ENCODE peak calls at places on chromosomes 7 and 10, in six cellular contexts. One of them, this sample, is unnamed.

GRCh38 chr10:16586358-16587138 is 64.9 kb upstream of the C1QL3 start:
- DNase-seq in endothelial cell: no peak
- DNase-seq in AG04450: no peak
- DNase-seq in lower lobe of right lung: no peak
- DNase-seq in GM12864: peak
- DNase-seq in fibroblast of pulmonary artery: no peak
- DNase-seq in this sample: peak

GRCh38 chr10:78473016-78473415 is 439.4 kb downstream of the RPS24 start:
- DNase-seq in AG04450: no peak
- DNase-seq in fibroblast of pulmonary artery: no peak
- DNase-seq in endothelial cell: no peak
- DNase-seq in lower lobe of right lung: no peak
- DNase-seq in GM12864: no peak
- DNase-seq in this sample: no peak

GRCh38 chr7:12686234-12686893 is 1.1 kb upstream of the ARL4A start:
- DNase-seq in lower lobe of right lung: peak
- DNase-seq in endothelial cell: peak
- DNase-seq in GM12864: peak
- DNase-seq in AG04450: peak
- DNase-seq in fibroblast of pulmonary artery: peak
- DNase-seq in this sample: peak

GRCh38 chr7:117401293-117402002 is 25.8 kb downstream of the ASZ1 start:
- DNase-seq in lower lobe of right lung: no peak
- DNase-seq in fibroblast of pulmonary artery: peak
- DNase-seq in GM12864: no peak
- DNase-seq in AG04450: no peak
- DNase-seq in endothelial cell: peak
- DNase-seq in this sample: no peak

GRCh38 chr7:95478139-95479037 is 7.4 kb upstream of the ASB4 start:
- DNase-seq in lower lobe of right lung: no peak
- DNase-seq in AG04450: no peak
- DNase-seq in endothelial cell: peak
- DNase-seq in fibroblast of pulmonary artery: peak
- DNase-seq in GM12864: no peak
- DNase-seq in this sample: no peak

GRCh38 chr7:36291387-36292316 is 98.0 kb upstream of the ANLN start:
- DNase-seq in AG04450: peak
- DNase-seq in fibroblast of pulmonary artery: peak
- DNase-seq in GM12864: peak
- DNase-seq in endothelial cell: peak
- DNase-seq in lower lobe of right lung: peak
- DNase-seq in this sample: no peak

GRCh38 chr10:75910032-75910431 is 478.6 kb downstream of the LRMDA start:
- DNase-seq in lower lobe of right lung: no peak
- DNase-seq in GM12864: no peak
- DNase-seq in endothelial cell: no peak
- DNase-seq in fibroblast of pulmonary artery: peak
- DNase-seq in AG04450: no peak
- DNase-seq in this sample: no peak

GRCh38 chr10:70540089-70540788 is 61.7 kb downstream of the PALD1 start:
- DNase-seq in fibroblast of pulmonary artery: peak
- DNase-seq in lower lobe of right lung: no peak
- DNase-seq in endothelial cell: peak
- DNase-seq in AG04450: no peak
- DNase-seq in GM12864: no peak
- DNase-seq in this sample: peak

GRCh38 chr7:51587600-51587999 is 271.0 kb upstream of the COBL start:
- DNase-seq in endothelial cell: no peak
- DNase-seq in fibroblast of pulmonary artery: no peak
- DNase-seq in GM12864: no peak
- DNase-seq in lower lobe of right lung: no peak
- DNase-seq in AG04450: no peak
- DNase-seq in this sample: no peak

GRCh38 chr10:66329116-66329515 is 596.7 kb upstream of the LRRTM3 start:
- DNase-seq in endothelial cell: no peak
- DNase-seq in lower lobe of right lung: no peak
- DNase-seq in GM12864: no peak
- DNase-seq in fibroblast of pulmonary artery: no peak
- DNase-seq in AG04450: no peak
- DNase-seq in this sample: no peak

GRCh38 chr10:86172296-86172695 is 194.3 kb downstream of the GRID1 start:
- DNase-seq in AG04450: no peak
- DNase-seq in fibroblast of pulmonary artery: no peak
- DNase-seq in endothelial cell: no peak
- DNase-seq in lower lobe of right lung: no peak
- DNase-seq in GM12864: no peak
- DNase-seq in this sample: no peak

GRCh38 chr10:124566981-124567835 is 105.6 kb downstream of the LHPP start:
- DNase-seq in fibroblast of pulmonary artery: no peak
- DNase-seq in lower lobe of right lung: peak
- DNase-seq in endothelial cell: no peak
- DNase-seq in AG04450: no peak
- DNase-seq in GM12864: no peak
- DNase-seq in this sample: no peak

GRCh38 chr10:22321831-22322662 is 1.1 kb downstream of the BMI1 start:
- DNase-seq in GM12864: no peak
- DNase-seq in lower lobe of right lung: peak
- DNase-seq in endothelial cell: no peak
- DNase-seq in AG04450: no peak
- DNase-seq in fibroblast of pulmonary artery: no peak
- DNase-seq in this sample: peak

GRCh38 chr10:36173364-36173763 is 531.3 kb upstream of the FZD8 start:
- DNase-seq in fibroblast of pulmonary artery: peak
- DNase-seq in endothelial cell: no peak
- DNase-seq in AG04450: no peak
- DNase-seq in lower lobe of right lung: no peak
- DNase-seq in GM12864: no peak
- DNase-seq in this sample: no peak

GRCh38 chr10:60236869-60237524 is 152.7 kb downstream of the ANK3 start:
- DNase-seq in GM12864: peak
- DNase-seq in lower lobe of right lung: peak
- DNase-seq in AG04450: no peak
- DNase-seq in endothelial cell: no peak
- DNase-seq in fibroblast of pulmonary artery: no peak
- DNase-seq in this sample: peak

GRCh38 chr10:77333610-77334340 is 303.8 kb downstream of the KCNMA1 start:
- DNase-seq in GM12864: no peak
- DNase-seq in lower lobe of right lung: no peak
- DNase-seq in fibroblast of pulmonary artery: no peak
- DNase-seq in endothelial cell: no peak
- DNase-seq in AG04450: peak
- DNase-seq in this sample: no peak

GRCh38 chr10:104648421-104648820 is 7.3 kb downstream of the SORCS3 start:
- DNase-seq in fibroblast of pulmonary artery: no peak
- DNase-seq in GM12864: no peak
- DNase-seq in lower lobe of right lung: no peak
- DNase-seq in endothelial cell: no peak
- DNase-seq in AG04450: no peak
- DNase-seq in this sample: no peak

DNA sequence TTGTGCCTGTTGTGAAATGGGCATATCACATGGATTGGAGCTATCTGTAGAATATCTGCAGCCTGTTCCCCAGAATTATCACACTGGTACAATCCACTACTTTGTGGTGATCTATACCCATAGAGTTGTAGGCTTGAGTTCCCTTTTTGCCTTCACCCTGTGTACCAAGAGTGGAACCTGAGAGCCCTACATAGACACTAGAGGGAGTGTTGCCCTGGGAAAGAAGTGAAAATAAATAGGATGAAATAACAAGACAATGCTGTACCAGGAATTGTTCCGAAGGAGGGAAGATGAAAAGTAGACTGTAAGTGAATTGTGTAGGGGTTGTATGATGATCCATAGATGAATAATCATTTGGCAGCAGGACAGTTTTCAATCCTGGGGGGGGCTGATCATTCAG is 9.0 kb downstream of the SORCS3 start:
- DNase-seq in lower lobe of right lung: no peak
- DNase-seq in endothelial cell: no peak
- DNase-seq in GM12864: no peak
- DNase-seq in fibroblast of pulmonary artery: no peak
- DNase-seq in AG04450: no peak
- DNase-seq in this sample: no peak
- TF ChIP-seq CTCF in lower lobe of right lung: no peak
- TF ChIP-seq CTCF in endothelial cell: no peak
- TF ChIP-seq CTCF in GM12864: no peak
- TF ChIP-seq CTCF in fibroblast of pulmonary artery: no peak
- TF ChIP-seq CTCF in AG04450: peak
- TF ChIP-seq CTCF in this sample: no peak

GRCh38 chr7:46853451-46853850 is 728.5 kb downstream of the TNS3 start:
- DNase-seq in AG04450: no peak
- DNase-seq in fibroblast of pulmonary artery: no peak
- DNase-seq in endothelial cell: no peak
- DNase-seq in GM12864: no peak
- DNase-seq in lower lobe of right lung: no peak
- DNase-seq in this sample: no peak
- TF ChIP-seq CTCF in AG04450: no peak
- TF ChIP-seq CTCF in fibroblast of pulmonary artery: no peak
- TF ChIP-seq CTCF in endothelial cell: no peak
- TF ChIP-seq CTCF in GM12864: no peak
- TF ChIP-seq CTCF in lower lobe of right lung: no peak
- TF ChIP-seq CTCF in this sample: no peak

GRCh38 chr7:99579956-99580777 is 17.9 kb upstream of the TMEM225B start:
- DNase-seq in fibroblast of pulmonary artery: peak
- DNase-seq in endothelial cell: peak
- DNase-seq in lower lobe of right lung: no peak
- DNase-seq in GM12864: no peak
- DNase-seq in AG04450: no peak
- DNase-seq in this sample: peak
- TF ChIP-seq CTCF in fibroblast of pulmonary artery: peak
- TF ChIP-seq CTCF in endothelial cell: peak
- TF ChIP-seq CTCF in lower lobe of right lung: peak
- TF ChIP-seq CTCF in GM12864: peak
- TF ChIP-seq CTCF in AG04450: peak
- TF ChIP-seq CTCF in this sample: peak

DNA sequence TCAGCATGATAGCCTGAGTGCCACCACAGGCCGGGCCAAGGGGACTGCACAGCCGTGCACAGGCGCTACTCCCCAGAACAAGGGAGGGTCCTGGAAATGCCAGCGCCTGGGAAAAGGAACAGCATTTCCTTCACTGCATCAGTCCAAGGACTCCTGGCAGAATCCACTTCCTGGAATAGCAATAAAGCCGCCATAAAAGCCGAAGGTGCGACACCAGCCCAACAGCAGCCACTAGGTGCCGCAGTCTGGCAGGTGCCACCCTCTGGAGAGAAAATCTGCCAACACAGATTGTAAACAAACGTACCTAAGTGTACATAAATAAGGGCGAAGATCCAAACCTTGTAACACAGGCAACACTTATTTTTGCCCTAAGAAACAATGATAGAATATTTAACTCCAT is 22.3 kb downstream of the VOPP1 start:
- DNase-seq in lower lobe of right lung: no peak
- DNase-seq in GM12864: no peak
- DNase-seq in endothelial cell: no peak
- DNase-seq in fibroblast of pulmonary artery: no peak
- DNase-seq in AG04450: no peak
- DNase-seq in this sample: no peak
- TF ChIP-seq CTCF in lower lobe of right lung: peak
- TF ChIP-seq CTCF in GM12864: peak
- TF ChIP-seq CTCF in endothelial cell: no peak
- TF ChIP-seq CTCF in fibroblast of pulmonary artery: no peak
- TF ChIP-seq CTCF in AG04450: no peak
- TF ChIP-seq CTCF in this sample: peak

DNA sequence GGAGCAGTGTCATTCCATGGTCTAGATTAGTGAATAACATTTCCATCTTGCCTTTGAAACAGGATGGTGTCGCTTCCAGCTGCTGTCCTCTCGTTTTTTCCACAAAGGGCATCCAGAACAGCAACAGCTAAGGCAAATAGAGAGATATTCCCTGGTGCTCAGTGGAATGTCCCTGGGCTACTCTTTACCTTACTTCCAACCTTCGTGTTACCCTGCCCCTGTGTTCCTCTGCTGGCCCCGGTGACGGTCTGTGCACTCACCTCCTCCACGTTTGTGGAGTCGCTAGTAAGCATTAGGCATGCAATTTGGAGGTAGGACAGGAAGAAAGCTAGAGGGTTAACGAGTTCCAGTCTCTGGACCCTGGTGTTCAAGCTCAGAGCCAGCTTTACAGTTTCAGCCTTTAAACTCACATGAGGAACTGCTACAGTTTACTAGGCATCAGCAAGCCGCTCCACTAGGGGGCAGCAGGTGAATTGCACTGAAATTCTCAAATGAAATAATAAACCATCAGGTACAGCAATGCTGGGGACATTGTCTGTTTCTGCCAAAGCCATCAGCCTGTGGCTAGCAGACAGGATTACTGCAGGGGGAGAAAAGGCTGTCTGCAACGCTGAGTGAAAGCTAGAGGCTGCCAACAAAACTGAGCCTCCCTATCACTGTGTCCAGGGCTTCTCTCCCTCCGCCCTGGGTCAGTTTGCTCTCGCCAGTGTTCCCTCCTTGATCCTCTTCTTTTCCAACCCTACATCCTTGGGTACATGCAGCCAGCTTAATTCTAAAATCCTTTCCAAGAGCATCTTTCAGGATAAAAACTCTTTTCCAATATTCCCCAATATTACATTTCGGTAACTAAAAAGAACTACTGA is 9.0 kb downstream of the MRPL32 start:
- DNase-seq in AG04450: peak
- DNase-seq in fibroblast of pulmonary artery: peak
- DNase-seq in lower lobe of right lung: peak
- DNase-seq in GM12864: peak
- DNase-seq in endothelial cell: peak
- DNase-seq in this sample: peak
- TF ChIP-seq CTCF in AG04450: peak
- TF ChIP-seq CTCF in fibroblast of pulmonary artery: peak
- TF ChIP-seq CTCF in lower lobe of right lung: peak
- TF ChIP-seq CTCF in GM12864: peak
- TF ChIP-seq CTCF in endothelial cell: peak
- TF ChIP-seq CTCF in this sample: peak

DNA sequence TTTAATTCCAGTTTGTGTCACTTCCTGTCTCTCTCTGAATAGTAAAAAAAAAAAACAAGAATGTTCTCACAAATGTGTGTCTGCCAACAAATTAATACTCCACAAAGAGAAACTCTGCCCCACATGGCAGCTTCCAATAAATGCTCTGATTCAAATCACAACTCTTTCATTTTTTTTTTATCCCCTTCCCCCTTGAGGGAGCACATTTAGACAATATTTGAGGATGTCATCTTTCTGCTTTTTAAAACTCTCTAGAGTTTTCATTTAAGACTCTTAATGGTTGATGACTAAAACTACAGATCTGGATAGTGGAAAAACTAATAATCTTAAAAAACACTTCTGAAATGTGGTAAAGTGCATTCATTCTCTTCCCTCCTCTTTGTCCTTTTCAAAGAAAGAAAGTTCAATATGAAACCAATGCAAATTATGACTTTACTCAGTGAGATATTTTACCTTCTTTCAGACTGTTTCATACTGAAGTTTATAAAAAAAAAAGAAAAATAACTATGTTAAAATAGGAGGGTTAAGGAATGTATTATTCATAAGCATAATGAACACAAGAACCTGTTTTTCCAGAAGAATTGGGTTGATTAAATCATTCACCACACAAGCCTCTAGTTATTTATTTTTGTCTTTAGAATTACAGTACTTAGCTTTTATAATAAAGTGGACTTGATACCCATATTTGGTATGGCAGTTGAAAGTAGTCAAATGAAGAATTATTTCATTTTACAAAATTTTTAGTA is 42.4 kb downstream of the ARID5B start:
- DNase-seq in fibroblast of pulmonary artery: peak
- DNase-seq in lower lobe of right lung: no peak
- DNase-seq in endothelial cell: no peak
- DNase-seq in AG04450: no peak
- DNase-seq in GM12864: peak
- DNase-seq in this sample: peak
- TF ChIP-seq CTCF in fibroblast of pulmonary artery: peak
- TF ChIP-seq CTCF in lower lobe of right lung: peak
- TF ChIP-seq CTCF in endothelial cell: no peak
- TF ChIP-seq CTCF in AG04450: peak
- TF ChIP-seq CTCF in GM12864: no peak
- TF ChIP-seq CTCF in this sample: no peak

This sample was measured in GM06990.